ENCODE peak calls at places on chromosomes 5 and 9, in five cellular contexts. U is transverse colon, Z is MM.1S, A is PC-3, G is cardiac fibroblast. I is an unnamed sample.

GRCh38 chr9:137449931-137450537 is 8.9 kb upstream of the ENTPD8 start:
- DNase-seq in U (peak; percentile 7), Z (no peak), A (no peak), G (no peak), I (no peak)

GRCh38 chr5:133611357-133612020 is 852 bp downstream of the FSTL4 start:
- DNase-seq in U (no peak), Z (no peak), A (no peak), G (no peak), I (no peak)

GRCh38 chr5:77935516-77936364 is 159.6 kb upstream of the TBCA start:
- DNase-seq in U (no peak), Z (peak; percentile 50), A (no peak), G (no peak), I (peak; percentile 5)

GRCh38 chr9:75539558-75539957 is 350.9 kb upstream of the PCSK5 start:
- DNase-seq in U (no peak), Z (no peak), A (no peak), G (no peak), I (no peak)

GRCh38 chr5:178538624-178539344 is 51.4 kb downstream of the COL23A1 start:
- DNase-seq in U (no peak), Z (no peak), A (no peak), G (no peak), I (no peak)

GRCh38 chr5:151156732-151157402 is 712 bp downstream of the ANXA6 start:
- DNase-seq in U (no peak), Z (peak; percentile 47), A (no peak), G (no peak), I (no peak)

GRCh38 chr9:68536876-68537490 is 3.7 kb downstream of the TMEM252 start:
- DNase-seq in U (no peak), Z (no peak), A (no peak), G (no peak), I (no peak)

GRCh38 chr5:95761771-95762680 is 30.9 kb downstream of the RHOBTB3 start:
- DNase-seq in U (no peak), Z (no peak), A (peak; percentile 49), G (peak; percentile 39), I (no peak)

GRCh38 chr5:61084658-61085057 is 77.6 kb downstream of the SMIM15 start:
- DNase-seq in U (no peak), Z (no peak), A (no peak), G (no peak), I (no peak)

GRCh38 chr5:36876389-36876964 is at the start of gene NIPBL:
- DNase-seq in U (peak; percentile 92), Z (peak; percentile 91), A (peak; percentile 94), G (peak; percentile 95), I (peak; percentile 97)

GRCh38 chr9:92138157-92138959 is 23.1 kb upstream of the SPTLC1 start:
- DNase-seq in U (peak; percentile 64), Z (peak; percentile 59), A (peak; percentile 72), G (peak; percentile 69), I (peak; percentile 68)

DNA sequence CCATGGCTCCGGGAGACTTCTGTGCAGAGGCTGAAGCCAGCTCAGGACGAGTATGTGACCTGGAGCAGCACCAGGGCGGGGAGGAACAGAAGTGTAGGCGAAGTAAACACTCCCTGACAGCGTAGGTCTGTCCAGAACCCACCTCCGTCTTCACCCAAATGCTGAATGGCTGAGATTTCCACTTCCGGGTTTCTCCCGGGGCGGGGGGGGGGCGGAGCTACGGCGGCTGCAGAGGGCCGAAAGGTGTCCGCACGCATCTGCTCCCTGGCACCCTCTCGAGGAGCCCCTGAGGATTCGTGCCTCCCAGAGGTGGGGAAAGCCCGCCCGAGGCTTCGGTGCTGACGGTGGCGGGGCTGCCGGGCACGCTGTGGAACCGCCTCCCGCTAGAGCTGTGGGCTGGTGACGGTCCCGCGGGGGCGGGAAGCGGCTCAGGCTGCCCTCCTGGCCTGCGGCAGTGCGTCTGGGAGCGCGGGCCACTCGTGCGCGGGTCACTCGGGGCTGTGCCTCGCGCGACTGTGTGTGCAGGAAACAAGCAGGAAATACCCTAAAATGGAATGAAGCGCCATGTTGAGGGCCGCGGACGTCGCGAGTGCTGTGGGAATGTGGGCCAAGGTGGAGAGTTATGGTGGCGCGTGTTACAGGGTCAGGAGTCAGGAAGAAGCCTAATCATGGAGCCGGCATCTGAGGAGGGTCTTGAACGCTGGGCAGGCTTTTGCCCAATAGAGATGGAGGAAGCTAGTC is 1425.4 kb downstream of the FOXD4L5 start:
- DNase-seq in U (no peak), Z (peak; percentile 6), A (no peak), G (peak; percentile 26), I (no peak)
- TF ChIP-seq CTCF in U (no peak), Z (no peak), A (no peak), G (no peak), I (no peak)

GRCh38 chr9:113026200-113026599 is 14.2 kb upstream of the ZNF883 start:
- DNase-seq in U (no peak), Z (no peak), A (no peak), G (peak; percentile 26), I (peak; percentile 23)
- TF ChIP-seq CTCF in U (no peak), Z (no peak), A (no peak), G (no peak), I (no peak)

GRCh38 chr9:118962426-118962825 is 406.8 kb downstream of the BRINP1 start:
- DNase-seq in U (no peak), Z (no peak), A (no peak), G (no peak), I (no peak)

GRCh38 chr9:118961857-118962256 is 407.4 kb downstream of the BRINP1 start:
- DNase-seq in U (no peak), Z (no peak), A (no peak), G (peak; percentile 9), I (peak; percentile 69)

GRCh38 chr9:118954822-118955221 is 414.4 kb downstream of the BRINP1 start:
- DNase-seq in U (no peak), Z (no peak), A (no peak), G (no peak), I (no peak)

GRCh38 chr9:118959366-118959765 is 409.9 kb downstream of the BRINP1 start:
- DNase-seq in U (no peak), Z (no peak), A (no peak), G (no peak), I (no peak)

DNA sequence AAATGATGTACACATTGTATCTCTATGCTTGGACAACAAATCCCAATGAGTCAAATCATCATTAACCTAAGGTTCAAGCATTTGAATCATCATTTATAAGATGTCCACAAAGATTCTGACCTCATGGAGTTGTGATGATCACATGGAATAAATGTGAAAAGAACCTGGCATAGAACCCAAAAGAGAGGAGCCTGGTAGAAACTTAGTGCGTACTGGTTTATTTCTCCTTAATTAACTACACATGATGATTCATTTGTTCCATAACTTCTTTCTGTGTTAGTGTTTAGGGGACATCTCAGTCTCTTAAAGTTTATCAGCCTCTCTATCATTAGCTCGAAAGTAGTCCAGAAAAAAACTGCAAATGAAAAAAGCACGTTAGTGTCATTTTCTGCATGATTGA is 411.6 kb downstream of the BRINP1 start:
- DNase-seq in U (no peak), Z (no peak), A (no peak), G (no peak), I (no peak)
- TF ChIP-seq CTCF in U (no peak), Z (no peak), A (no peak), G (no peak), I (no peak)

GRCh38 chr9:99264070-99264469 is 42.0 kb downstream of the SEC61B start:
- DNase-seq in U (no peak), Z (no peak), A (peak; percentile 28), G (peak; percentile 40), I (peak; percentile 30)
- TF ChIP-seq CTCF in U (no peak), Z (peak; percentile 15), A (peak; percentile 52), G (peak; percentile 38), I (peak; percentile 18)

DNA sequence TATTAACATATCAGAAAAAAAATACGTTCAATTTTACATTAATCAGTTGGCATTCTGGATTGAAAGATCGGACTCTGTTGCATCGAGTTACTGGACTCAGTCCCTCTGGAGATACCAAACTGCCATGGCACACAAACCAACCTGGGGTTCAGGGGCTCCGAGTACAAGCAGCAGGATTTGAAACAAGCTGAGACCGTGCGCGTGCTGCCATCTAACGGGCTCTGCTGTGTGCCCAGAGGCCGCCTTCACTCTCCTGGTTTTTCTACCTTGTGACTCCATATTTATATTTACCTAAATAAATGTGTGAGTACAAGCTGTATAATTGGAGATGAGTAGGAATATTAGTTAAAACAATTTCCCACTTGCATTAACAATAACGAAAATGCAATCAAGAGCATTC is 48.2 kb downstream of the ANXA1 start:
- DNase-seq in U (no peak), Z (no peak), A (peak; percentile 50), G (peak; percentile 18), I (peak; percentile 45)
- TF ChIP-seq CTCF in U (no peak), Z (no peak), A (peak; percentile 69), G (peak; percentile 36), I (peak; percentile 18)

DNA sequence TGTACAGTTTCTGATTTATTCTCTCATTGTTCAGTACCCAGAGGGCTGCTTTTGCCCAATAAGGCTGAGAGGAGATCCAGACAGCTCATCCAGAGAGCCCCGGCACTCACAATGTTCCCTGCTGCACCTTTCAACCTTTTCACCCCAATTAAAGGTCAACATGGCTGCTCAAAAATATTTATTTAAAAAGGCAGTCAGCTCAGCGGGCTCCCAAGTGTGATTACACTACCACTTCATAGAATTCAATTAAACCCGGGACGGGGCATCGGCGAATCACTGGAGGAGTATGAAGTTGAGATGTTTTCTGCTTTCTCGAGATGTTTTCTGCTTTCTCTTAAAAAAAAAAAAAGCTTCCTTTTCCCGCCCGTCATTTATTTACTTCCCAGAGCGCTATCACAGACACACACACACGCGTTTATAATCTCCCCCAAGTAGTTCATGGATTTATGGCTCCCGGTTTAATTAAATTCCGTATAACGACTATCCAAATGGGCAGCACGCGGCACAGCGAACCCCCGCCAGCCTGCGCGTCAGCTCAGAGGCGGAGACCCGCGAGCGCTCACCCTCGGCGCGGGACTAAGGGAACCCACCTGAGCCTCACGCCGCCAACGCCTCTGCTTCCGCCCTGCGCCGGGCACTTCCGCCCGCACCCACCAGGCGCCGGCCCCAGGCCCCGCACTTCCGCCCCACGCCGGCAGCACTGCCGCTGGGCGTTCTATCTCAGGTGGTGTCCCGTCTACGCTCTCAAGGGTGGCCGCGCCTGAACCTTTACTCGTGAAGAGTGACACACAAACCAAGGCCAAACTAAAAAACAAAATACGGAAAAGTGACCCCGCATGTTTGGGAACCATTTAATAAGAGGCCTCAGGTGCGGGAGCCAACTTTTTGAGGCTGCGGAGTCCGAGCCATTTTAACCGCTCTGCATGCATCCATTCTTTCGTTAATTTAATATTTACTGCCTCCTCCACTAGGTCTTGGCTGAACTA is at the start of gene C5orf63:
- DNase-seq in U (peak; percentile 74), Z (peak; percentile 84), A (peak; percentile 59), G (peak; percentile 35), I (peak; percentile 58)
- TF ChIP-seq CTCF in U (peak; percentile 54), Z (no peak), A (no peak), G (peak; percentile 11), I (peak; percentile 13)

GRCh38 chr9:12272471-12273072 is 420.6 kb upstream of the TYRP1 start:
- DNase-seq in U (no peak), Z (no peak), A (no peak), G (no peak), I (no peak)
- TF ChIP-seq CTCF in U (no peak), Z (no peak), A (no peak), G (no peak), I (no peak)

DNA sequence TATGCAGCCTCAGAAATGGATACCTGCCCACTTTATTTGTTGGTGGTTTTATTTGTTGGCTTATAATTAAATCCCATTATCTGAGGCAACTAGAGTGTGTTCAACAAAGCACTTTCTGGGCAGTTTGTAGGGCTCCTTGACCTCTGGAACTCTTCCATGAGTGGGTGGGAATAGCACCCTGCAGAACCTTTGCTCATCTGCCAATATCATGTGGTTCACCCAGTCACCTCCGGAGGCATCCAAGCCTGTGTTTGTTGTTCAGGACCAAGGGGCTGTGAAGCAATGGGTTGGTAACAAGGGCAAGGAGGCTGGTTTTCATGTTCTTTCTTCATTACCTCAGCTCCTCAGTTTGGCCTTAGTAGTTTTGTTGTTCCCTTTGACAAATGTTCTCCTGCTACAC is 314.0 kb downstream of the NDUFS4 start:
- DNase-seq in U (no peak), Z (no peak), A (peak; percentile 21), G (peak; percentile 36), I (peak; percentile 43)
- TF ChIP-seq CTCF in U (no peak), Z (no peak), A (peak; percentile 10), G (peak; percentile 22), I (no peak)